ENCODE peak calls at places on chromosome 19, in ten cellular contexts. L is psoas muscle, Q is lung, M is RWPE2, G is left lung, O is right lobe of liver, P is heart left ventricle, W is ascending aorta, V is gastrocnemius medialis, T is SJSA1. C is an unnamed sample.

GRCh38 chr19:16542894-16543498 is 759 bp upstream of the CHERP start:
- DNase-seq in L (no peak), Q (no peak), M (no peak), G (no peak), O (no peak), P (no peak), W (no peak), V (no peak), T (no peak), C (no peak)

GRCh38 chr19:21483589-21484170 is 21.7 kb upstream of the ZNF429 start:
- DNase-seq in L (peak; percentile 43), Q (peak; percentile 42), M (no peak), G (peak; percentile 90), O (peak; percentile 60), P (peak; percentile 51), W (peak; percentile 69), V (no peak), T (no peak), C (no peak)

GRCh38 chr19:13996928-13997636 is 9.0 kb downstream of the RFX1 start:
- DNase-seq in L (peak; percentile 9), Q (no peak), M (no peak), G (peak; percentile 51), O (no peak), P (peak; percentile 17), W (no peak), V (no peak), T (no peak), C (no peak)

GRCh38 chr19:42613666-42614065 is 18.9 kb upstream of the CEACAM8 start:
- DNase-seq in L (no peak), Q (no peak), M (no peak), G (no peak), O (no peak), P (no peak), W (no peak), V (no peak), T (no peak), C (no peak)

GRCh38 chr19:2555422-2556220 is 79.7 kb downstream of the GADD45B start:
- DNase-seq in L (no peak), Q (no peak), M (no peak), G (peak; percentile 66), O (no peak), P (no peak), W (no peak), V (no peak), T (no peak), C (no peak)

GRCh38 chr19:52343548-52343947 is 7.5 kb downstream of the ZNF610 start:
- DNase-seq in L (peak; percentile 19), Q (peak; percentile 46), M (no peak), G (no peak), O (no peak), P (peak; percentile 64), W (peak; percentile 67), V (no peak), T (no peak), C (no peak)

GRCh38 chr19:29680447-29680846 is 15.2 kb downstream of the PLEKHF1 start:
- DNase-seq in L (peak; percentile 71), Q (no peak), M (no peak), G (peak; percentile 92), O (no peak), P (no peak), W (peak; percentile 77), V (peak; percentile 48), T (no peak), C (no peak)

GRCh38 chr19:41904118-41904870 is 21.3 kb downstream of the ARHGEF1 start:
- DNase-seq in L (no peak), Q (peak; percentile 92), M (no peak), G (peak; percentile 87), O (no peak), P (no peak), W (no peak), V (no peak), T (no peak), C (no peak)

GRCh38 chr19:2782357-2782935 is 627 bp downstream of the SGTA start:
- DNase-seq in L (no peak), Q (no peak), M (no peak), G (no peak), O (no peak), P (no peak), W (no peak), V (no peak), T (no peak), C (no peak)

GRCh38 chr19:3224346-3225325 is at the start of gene CELF5:
- DNase-seq in L (peak; percentile 54), Q (no peak), M (peak; percentile 24), G (peak; percentile 89), O (no peak), P (peak; percentile 54), W (no peak), V (no peak), T (no peak), C (no peak)

GRCh38 chr19:33309826-33310225 is 7.5 kb upstream of the CEBPA start:
- DNase-seq in L (no peak), Q (no peak), M (no peak), G (no peak), O (peak; percentile 33), P (no peak), W (peak; percentile 54), V (no peak), T (no peak), C (no peak)

GRCh38 chr19:14127176-14127575 is 9.2 kb downstream of the ASF1B start:
- DNase-seq in L (peak; percentile 79), Q (no peak), M (no peak), G (peak; percentile 83), O (no peak), P (peak; percentile 68), W (no peak), V (peak; percentile 83), T (no peak), C (no peak)

GRCh38 chr19:35041548-35042055 is at the start of gene HPN:
- DNase-seq in L (no peak), Q (peak; percentile 66), M (peak; percentile 47), G (peak; percentile 86), O (peak; percentile 95), P (no peak), W (no peak), V (no peak), T (no peak), C (no peak)

GRCh38 chr19:30672926-30673325 is 300.7 kb downstream of the ZNF536 start:
- DNase-seq in L (no peak), Q (no peak), M (no peak), G (no peak), O (no peak), P (no peak), W (no peak), V (no peak), T (no peak), C (no peak)

GRCh38 chr19:30068528-30069395 is 126.7 kb downstream of the URI1 start:
- DNase-seq in L (no peak), Q (no peak), M (no peak), G (no peak), O (peak; percentile 17), P (no peak), W (peak; percentile 52), V (no peak), T (no peak), C (no peak)

GRCh38 chr19:32287811-32288227 is 57.6 kb upstream of the ZNF507 start:
- DNase-seq in L (peak; percentile 67), Q (peak; percentile 37), M (no peak), G (no peak), O (no peak), P (peak; percentile 80), W (peak; percentile 75), V (peak; percentile 18), T (peak; percentile 72), C (peak; percentile 19)

GRCh38 chr19:1453525-1454371 is 3.8 kb downstream of the APC2 start:
- DNase-seq in L (no peak), Q (no peak), M (no peak), G (peak; percentile 70), O (no peak), P (no peak), W (no peak), V (no peak), T (peak; percentile 79), C (no peak)

GRCh38 chr19:32819415-32820400 is 49.9 kb downstream of the SLC7A9 start:
- DNase-seq in L (no peak), Q (no peak), M (no peak), G (no peak), O (no peak), P (no peak), W (no peak), V (no peak), T (no peak), C (no peak)

GRCh38 chr19:1361601-1362384 is 21.9 kb upstream of the NDUFS7 start:
- DNase-seq in L (no peak), Q (no peak), M (no peak), G (no peak), O (peak; percentile 36), P (no peak), W (no peak), V (no peak), T (no peak), C (peak; percentile 52)

GRCh38 chr19:38657633-38658222 is 10.3 kb downstream of the ACTN4 start:
- DNase-seq in L (no peak), Q (no peak), M (peak; percentile 91), G (no peak), O (no peak), P (no peak), W (no peak), V (no peak), T (peak; percentile 68), C (no peak)
- H3K4me3 ChIP-seq in L (peak overlapping the region; percentile 15), Q (no peak overlapping the region), M (no peak overlapping the region), G (no peak overlapping the region), O (no peak overlapping the region), P (no peak overlapping the region), W (no peak overlapping the region), V (no peak overlapping the region), T (no peak overlapping the region), C (no peak overlapping the region)

GRCh38 chr19:58555369-58555885 is 522 bp upstream of the CHMP2A start:
- DNase-seq in L (no peak), Q (no peak), M (no peak), G (no peak), O (no peak), P (no peak), W (no peak), V (no peak), T (no peak), C (no peak)
- H3K4me3 ChIP-seq in L (peak overlapping the region; percentile 74), Q (no peak overlapping the region), M (peak overlapping the region; percentile 45), G (peak overlapping the region; percentile 82), O (peak overlapping the region; percentile 89), P (peak overlapping the region; percentile 91), W (peak overlapping the region; percentile 72), V (peak overlapping the region; percentile 71), T (peak overlapping the region; percentile 47), C (peak overlapping the region; percentile 78)

GRCh38 chr19:48645652-48646191 is at the start of gene CA11:
- DNase-seq in L (no peak), Q (no peak), M (no peak), G (no peak), O (no peak), P (no peak), W (no peak), V (no peak), T (no peak), C (no peak)
- H3K4me3 ChIP-seq in L (peak within 1 kb of the TSS; percentile 71), Q (peak within 1 kb of the TSS; percentile 32), M (peak within 1 kb of the TSS; percentile 34), G (peak within 1 kb of the TSS; percentile 50), O (peak within 1 kb of the TSS; percentile 21), P (peak within 1 kb of the TSS; percentile 65), W (peak within 1 kb of the TSS; percentile 55), V (peak within 1 kb of the TSS; percentile 94), T (peak within 1 kb of the TSS; percentile 24), C (peak within 1 kb of the TSS; percentile 55)

DNA sequence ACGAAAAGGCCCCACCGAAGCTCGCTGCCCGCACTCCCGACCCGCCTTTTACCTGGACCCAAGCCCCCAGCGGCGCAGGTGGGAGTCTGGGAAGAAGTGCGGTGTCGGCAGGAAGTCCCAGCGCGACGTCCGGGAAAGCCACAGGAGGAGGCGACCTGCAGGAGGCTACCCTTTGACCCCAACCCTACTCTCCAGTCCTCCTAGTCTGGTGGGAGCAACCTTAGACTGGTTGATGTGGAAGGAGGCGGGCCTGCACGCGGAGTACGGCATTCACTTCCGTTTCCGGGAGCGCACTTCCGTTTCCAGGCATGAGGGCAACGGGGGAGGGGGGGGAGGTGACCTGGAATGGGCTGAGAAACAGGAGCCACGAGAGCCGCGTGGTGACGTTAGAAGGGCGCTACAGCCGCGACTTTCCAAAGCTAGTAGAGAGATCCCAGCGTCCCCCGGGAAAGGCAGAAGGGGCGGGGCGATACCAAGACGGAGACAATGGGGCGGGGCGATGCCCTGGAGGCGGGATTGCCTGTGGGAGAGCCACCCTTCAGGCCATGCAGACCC is 28.5 kb downstream of the ZNF266 start:
- DNase-seq in L (peak; percentile 81), Q (peak; percentile 56), M (peak; percentile 85), G (peak; percentile 80), O (no peak), P (peak; percentile 93), W (peak; percentile 69), V (peak; percentile 28), T (peak; percentile 45), C (peak; percentile 59)
- H3K4me3 ChIP-seq in L (peak overlapping the region; percentile 79), Q (peak overlapping the region; percentile 65), M (peak overlapping the region; percentile 40), G (peak overlapping the region; percentile 46), O (peak overlapping the region; percentile 21), P (peak overlapping the region; percentile 78), W (peak overlapping the region; percentile 54), V (peak overlapping the region; percentile 63), T (peak overlapping the region; percentile 20), C (peak overlapping the region; percentile 85)

C was measured in skeletal muscle cell.